ENCODE peak calls at places on chromosomes 7 and 10, in six cellular contexts. G is heart right ventricle, Z is colonic mucosa, A is HTR-8/SVneo, F is osteocyte, S is Ammon's horn. H is an unnamed sample.

GRCh38 chr10:62498271-62498670 is 124.1 kb downstream of the ZNF365 start:
- DNase-seq in G (no peak), A (no peak), S (no peak), Z (no peak), F (no peak), H (no peak)

GRCh38 chr7:36232971-36233550 is 80.0 kb downstream of the EEPD1 start:
- DNase-seq in A (no peak), S (no peak), G (no peak), F (peak; percentile 53), Z (no peak), H (no peak)

GRCh38 chr10:110460111-110460809 is 37.4 kb upstream of the DUSP5 start:
- DNase-seq in G (peak; percentile 34), S (no peak), F (peak; percentile 88), A (peak; percentile 22), Z (no peak), H (peak; percentile 56)

GRCh38 chr7:72465521-72465920 is 53.4 kb upstream of the CALN1 start:
- DNase-seq in Z (no peak), G (no peak), S (no peak), F (no peak), A (no peak), H (no peak)

GRCh38 chr7:94366827-94367226 is 27.9 kb upstream of the COL1A2 start:
- DNase-seq in S (no peak), Z (no peak), G (no peak), F (no peak), A (no peak), H (no peak)

GRCh38 chr7:122544463-122544862 is 154.5 kb downstream of the RNF133 start:
- DNase-seq in Z (peak; percentile 17), G (peak; percentile 5), A (no peak), S (peak; percentile 77), F (no peak), H (no peak)

GRCh38 chr7:69695998-69696657 is 97.9 kb downstream of the AUTS2 start:
- DNase-seq in Z (no peak), F (no peak), A (no peak), S (no peak), G (no peak), H (no peak)

GRCh38 chr7:38367301-38367700 is 93.9 kb upstream of the TARP start:
- DNase-seq in F (no peak), S (no peak), G (no peak), A (no peak), Z (no peak), H (no peak)

GRCh38 chr10:30014511-30014910 is 44.9 kb downstream of the JCAD start:
- DNase-seq in S (no peak), Z (no peak), F (no peak), G (no peak), A (no peak), H (no peak)

GRCh38 chr7:28316489-28316888 is 95.8 kb upstream of the CREB5 start:
- DNase-seq in A (no peak), G (no peak), Z (no peak), F (no peak), S (no peak), H (no peak)

GRCh38 chr10:29880856-29881255 is 178.5 kb downstream of the JCAD start:
- DNase-seq in G (no peak), F (no peak), Z (no peak), S (no peak), A (no peak), H (peak; percentile 42)

GRCh38 chr7:141024668-141025067 is 9.9 kb upstream of the MRPS33 start:
- DNase-seq in S (no peak), A (no peak), F (no peak), Z (no peak), G (no peak), H (no peak)

GRCh38 chr10:121741246-121741645 is 143.0 kb upstream of the FGFR2 start:
- DNase-seq in G (no peak), S (no peak), A (no peak), F (no peak), Z (no peak), H (no peak)

GRCh38 chr7:129864042-129864441 is 88.7 kb downstream of the UBE2H start:
- DNase-seq in G (peak; percentile 36), A (no peak), Z (no peak), S (no peak), F (no peak), H (no peak)

GRCh38 chr7:94431203-94431602 is 36.5 kb downstream of the COL1A2 start:
- DNase-seq in A (no peak), S (no peak), G (no peak), F (no peak), Z (no peak), H (no peak)

GRCh38 chr10:37640301-37640700 is 217.1 kb downstream of the ZNF248 start:
- DNase-seq in Z (no peak), F (no peak), S (no peak), A (no peak), G (no peak), H (no peak)

GRCh38 chr7:21550821-21551531 is 8.1 kb downstream of the DNAH11 start:
- DNase-seq in A (no peak), F (no peak), G (no peak), S (no peak), Z (no peak), H (no peak)

GRCh38 chr7:140541513-140542192 is 62.3 kb upstream of the MKRN1 start:
- DNase-seq in A (peak; percentile 90), S (no peak), F (no peak), G (peak; percentile 38), Z (peak; percentile 69), H (peak; percentile 68)

GRCh38 chr7:4043988-4044387 is 638.1 kb upstream of the FOXK1 start:
- DNase-seq in A (no peak), F (peak; percentile 56), Z (no peak), G (no peak), S (no peak), H (no peak)

H was measured in Right ventricle myocardium superior.